ENCODE peak calls at places on chromosomes 6 and 20, in seven cellular contexts. F is AG10803, S is hypothalamus, Q is psoas muscle, X is IMR-90, N is uterus, D is fibroblast of mammary gland. B is an unnamed sample.

GRCh38 chr6:154156135-154156948 is 117.3 kb downstream of the OPRM1 start:
- DNase-seq in F (peak; percentile 9), S (no peak), Q (no peak), X (peak; percentile 45), N (peak; percentile 15), D (peak; percentile 31), B (peak; percentile 17)

GRCh38 chr20:41329435-41330342 is 10.9 kb upstream of the LPIN3 start:
- DNase-seq in F (peak; percentile 99), S (no peak), Q (peak; percentile 87), X (peak; percentile 99), N (peak; percentile 84), D (peak; percentile 99), B (peak; percentile 72)

GRCh38 chr6:42407379-42407778 is 44.3 kb downstream of the TRERF1 start:
- DNase-seq in F (peak; percentile 91), S (no peak), Q (no peak), X (peak; percentile 92), N (no peak), D (peak; percentile 94), B (no peak)

GRCh38 chr20:49569403-49570115 is 1.6 kb upstream of the PTGIS start:
- DNase-seq in F (no peak), S (no peak), Q (no peak), X (peak; percentile 57), N (peak; percentile 79), D (no peak), B (no peak)

GRCh38 chr6:137495652-137496391 is 1.6 kb upstream of the OLIG3 start:
- DNase-seq in F (no peak), S (no peak), Q (no peak), X (no peak), N (no peak), D (no peak), B (no peak)

GRCh38 chr6:111759413-111759835 is 113.8 kb downstream of the FYN start:
- DNase-seq in F (no peak), S (no peak), Q (no peak), X (peak; percentile 44), N (no peak), D (no peak), B (no peak)

GRCh38 chr20:35504751-35505150 is 24.7 kb downstream of the C20orf173 start:
- DNase-seq in F (no peak), S (no peak), Q (no peak), X (no peak), N (no peak), D (no peak), B (no peak)

GRCh38 chr20:56964886-56965285 is 301.6 kb downstream of the BMP7 start:
- DNase-seq in F (no peak), S (no peak), Q (no peak), X (no peak), N (no peak), D (no peak), B (no peak)

GRCh38 chr6:116929825-116930224 is 52.8 kb downstream of the RFX6 start:
- DNase-seq in F (no peak), S (no peak), Q (no peak), X (no peak), N (no peak), D (no peak), B (no peak)

GRCh38 chr6:146027586-146028249 is 1.1 kb upstream of the GRM1 start:
- DNase-seq in F (no peak), S (no peak), Q (no peak), X (no peak), N (no peak), D (peak; percentile 2), B (no peak)

GRCh38 chr6:111857674-111858337 is 15.4 kb downstream of the FYN start:
- DNase-seq in F (no peak), S (no peak), Q (no peak), X (no peak), N (no peak), D (no peak), B (no peak)

GRCh38 chr6:7106752-7107577 is 796 bp upstream of the RREB1 start:
- DNase-seq in F (no peak), S (no peak), Q (peak; percentile 44), X (peak; percentile 16), N (peak; percentile 32), D (no peak), B (peak; percentile 30)

GRCh38 chr20:47011984-47012383 is 117.3 kb downstream of the EYA2 start:
- DNase-seq in F (no peak), S (no peak), Q (no peak), X (no peak), N (no peak), D (no peak), B (no peak)

GRCh38 chr6:14454467-14454763 is 336.8 kb downstream of the CD83 start:
- DNase-seq in F (no peak), S (no peak), Q (no peak), X (no peak), N (no peak), D (no peak), B (no peak)

GRCh38 chr6:154766993-154767392 is 33.8 kb downstream of the SCAF8 start:
- DNase-seq in F (peak; percentile 49), S (no peak), Q (no peak), X (peak; percentile 4), N (no peak), D (no peak), B (no peak)

GRCh38 chr20:45890077-45890996 is 671 bp downstream of the NEURL2 start:
- DNase-seq in F (peak; percentile 76), S (no peak), Q (peak; percentile 84), X (peak; percentile 78), N (peak; percentile 85), D (peak; percentile 82), B (peak; percentile 83)

GRCh38 chr20:9401381-9401780 is 113.0 kb upstream of the LAMP5 start:
- DNase-seq in F (no peak), S (no peak), Q (no peak), X (no peak), N (no peak), D (no peak), B (no peak)

B was measured in mucosa of gallbladder.